ENCODE peak calls at places on chromosomes 6 and 20, in nine cellular contexts. K is NCI-H1092 treated with DMSO at 0.1 percent for 48 hours; D is T-cell; Z is stimulated activated CD8-positive, alpha-beta memory T cell treated with anti-CD3 and anti-CD28 coated beads, Interleukin-15, amount 100 ng/mL, for 24 hours; G is H54; Q is naive B cell; B is GM03348; M is endothelial cell of umbilical vein; F is A549. J is an unnamed sample.
A peak's percentile ranks its signal among the peaks of the same experiment; 100 is the strongest.

GRCh38 chr20:2746636-2747265 is 53.7 kb downstream of the CPXM1 start:
- DNase-seq in K (no peak), D (no peak), Z (no peak), G (no peak), Q (no peak), B (no peak), M (no peak), F (no peak), J (no peak)

GRCh38 chr6:3406362-3406809 is 50.5 kb downstream of the SLC22A23 start:
- DNase-seq in K (no peak), D (no peak), Z (no peak), G (no peak), Q (no peak), B (no peak), M (no peak), F (no peak), J (no peak)

GRCh38 chr6:111585241-111585968 is 20.3 kb downstream of the TRAF3IP2 start:
- DNase-seq in K (no peak), D (no peak), Z (no peak), G (no peak), Q (no peak), B (peak; percentile 48), M (no peak), F (no peak), J (no peak)

GRCh38 chr6:71330501-71330900 is 41.9 kb downstream of the OGFRL1 start:
- DNase-seq in K (no peak), D (no peak), Z (no peak), G (no peak), Q (no peak), B (no peak), M (no peak), F (no peak), J (no peak)

GRCh38 chr6:22306741-22307466 is 10.1 kb upstream of the PRL start:
- DNase-seq in K (no peak), D (no peak), Z (no peak), G (no peak), Q (no peak), B (no peak), M (no peak), F (no peak), J (no peak)

GRCh38 chr6:30768634-30769087 is 24.3 kb upstream of the IER3 start:
- DNase-seq in K (no peak), D (no peak), Z (no peak), G (no peak), Q (no peak), B (no peak), M (no peak), F (no peak), J (no peak)

GRCh38 chr20:48169650-48170049 is 384.4 kb upstream of the SULF2 start:
- DNase-seq in K (no peak), D (no peak), Z (no peak), G (no peak), Q (no peak), B (no peak), M (no peak), F (no peak), J (no peak)

GRCh38 chr6:80331522-80331921 is 225.1 kb downstream of the BCKDHB start:
- DNase-seq in K (peak; percentile 50), D (no peak), Z (no peak), G (no peak), Q (no peak), B (no peak), M (no peak), F (no peak), J (no peak)

GRCh38 chr20:39378781-39379180 is 416.6 kb downstream of the DHX35 start:
- DNase-seq in K (no peak), D (no peak), Z (no peak), G (no peak), Q (no peak), B (no peak), M (no peak), F (no peak), J (no peak)

GRCh38 chr20:56903858-56904257 is 274.8 kb downstream of the TFAP2C start:
- DNase-seq in K (no peak), D (no peak), Z (no peak), G (no peak), Q (no peak), B (no peak), M (no peak), F (no peak), J (no peak)

GRCh38 chr6:85498596-85499258 is 48.8 kb downstream of the NT5E start:
- DNase-seq in K (no peak), D (no peak), Z (no peak), G (no peak), Q (no peak), B (no peak), M (peak; percentile 43), F (no peak), J (no peak)

GRCh38 chr6:158031445-158032353 is 50.0 kb downstream of the SYNJ2 start:
- DNase-seq in K (no peak), D (no peak), Z (no peak), G (peak; percentile 64), Q (peak; percentile 11), B (peak; percentile 88), M (peak; percentile 72), F (no peak), J (no peak)

GRCh38 chr20:56542489-56543020 is 9.5 kb downstream of the FAM209B start:
- DNase-seq in K (no peak), D (no peak), Z (no peak), G (no peak), Q (no peak), B (peak; percentile 14), M (no peak), F (no peak), J (no peak)

GRCh38 chr6:17600527-17601388 is 656 bp downstream of the FAM8A1 start:
- DNase-seq in K (peak; percentile 25), D (peak; percentile 34), Z (peak; percentile 11), G (peak; percentile 40), Q (peak; percentile 47), B (peak; percentile 56), M (peak; percentile 44), F (no peak), J (peak; percentile 34)

GRCh38 chr6:44431118-44431725 is 43.7 kb downstream of the CDC5L start:
- DNase-seq in K (peak; percentile 20), D (peak; percentile 33), Z (no peak), G (no peak), Q (no peak), B (peak; percentile 71), M (peak; percentile 73), F (peak; percentile 19), J (peak; percentile 46)

GRCh38 chr6:156916108-156916801 is 139.1 kb downstream of the ARID1B start:
- DNase-seq in K (no peak), D (no peak), Z (no peak), G (no peak), Q (peak; percentile 62), B (no peak), M (no peak), F (no peak), J (no peak)

J was measured in HEK293T.